ENCODE peak calls at places on chromosomes 1 and 21, in eight cellular contexts. One of them, this sample, is unnamed. For H3K4me1, the result is how much of the 10 kb centered on the place peaks cover.

GRCh38 chr21:22880573-22880972 is 1882.4 kb downstream of the NCAM2 start:
- DNase-seq in left lung: no peak
- DNase-seq in K562: no peak
- DNase-seq in left ventricle myocardium inferior: no peak
- DNase-seq in fibroblast of lung: no peak
- DNase-seq in Caco-2: no peak
- DNase-seq in effector memory CD4-positive, alpha-beta T cell: no peak
- DNase-seq in heart left ventricle: no peak
- DNase-seq in this sample: no peak

GRCh38 chr1:220514256-220514655 is 13.7 kb upstream of the MARK1 start:
- DNase-seq in left ventricle myocardium inferior: no peak
- DNase-seq in K562: no peak
- DNase-seq in heart left ventricle: no peak
- DNase-seq in fibroblast of lung: no peak
- DNase-seq in left lung: no peak
- DNase-seq in effector memory CD4-positive, alpha-beta T cell: no peak
- DNase-seq in Caco-2: no peak
- DNase-seq in this sample: no peak

GRCh38 chr1:10031461-10031860 is 1.3 kb upstream of the UBE4B start:
- DNase-seq in effector memory CD4-positive, alpha-beta T cell: no peak
- DNase-seq in left ventricle myocardium inferior: no peak
- DNase-seq in heart left ventricle: no peak
- DNase-seq in fibroblast of lung: peak
- DNase-seq in left lung: no peak
- DNase-seq in K562: no peak
- DNase-seq in Caco-2: peak
- DNase-seq in this sample: no peak

GRCh38 chr1:210072129-210072528 is 134.1 kb downstream of the SYT14 start:
- DNase-seq in left ventricle myocardium inferior: no peak
- DNase-seq in effector memory CD4-positive, alpha-beta T cell: no peak
- DNase-seq in heart left ventricle: no peak
- DNase-seq in fibroblast of lung: peak
- DNase-seq in Caco-2: no peak
- DNase-seq in left lung: no peak
- DNase-seq in K562: no peak
- DNase-seq in this sample: no peak

GRCh38 chr1:201258763-201259230 is 24.5 kb upstream of the PKP1 start:
- DNase-seq in K562: no peak
- DNase-seq in Caco-2: no peak
- DNase-seq in left ventricle myocardium inferior: no peak
- DNase-seq in heart left ventricle: no peak
- DNase-seq in effector memory CD4-positive, alpha-beta T cell: no peak
- DNase-seq in fibroblast of lung: no peak
- DNase-seq in left lung: no peak
- DNase-seq in this sample: no peak

GRCh38 chr1:155835548-155835947 is 21.5 kb downstream of the GON4L start:
- DNase-seq in effector memory CD4-positive, alpha-beta T cell: no peak
- DNase-seq in fibroblast of lung: no peak
- DNase-seq in left ventricle myocardium inferior: no peak
- DNase-seq in left lung: no peak
- DNase-seq in heart left ventricle: no peak
- DNase-seq in Caco-2: no peak
- DNase-seq in K562: no peak
- DNase-seq in this sample: no peak

GRCh38 chr1:149848340-149848771 is 51.0 kb upstream of the BOLA1 start:
- DNase-seq in left lung: no peak
- DNase-seq in fibroblast of lung: no peak
- DNase-seq in effector memory CD4-positive, alpha-beta T cell: no peak
- DNase-seq in heart left ventricle: no peak
- DNase-seq in Caco-2: peak
- DNase-seq in K562: no peak
- DNase-seq in left ventricle myocardium inferior: no peak
- DNase-seq in this sample: no peak

GRCh38 chr1:151948506-151948905 is 39.2 kb upstream of the THEM4 start:
- DNase-seq in left lung: no peak
- DNase-seq in Caco-2: no peak
- DNase-seq in K562: no peak
- DNase-seq in heart left ventricle: no peak
- DNase-seq in left ventricle myocardium inferior: no peak
- DNase-seq in fibroblast of lung: no peak
- DNase-seq in effector memory CD4-positive, alpha-beta T cell: no peak
- DNase-seq in this sample: no peak

GRCh38 chr21:38839683-38840286 is 34.1 kb downstream of the ETS2 start:
- DNase-seq in Caco-2: no peak
- DNase-seq in fibroblast of lung: peak
- DNase-seq in effector memory CD4-positive, alpha-beta T cell: no peak
- DNase-seq in heart left ventricle: no peak
- DNase-seq in left lung: no peak
- DNase-seq in K562: no peak
- DNase-seq in left ventricle myocardium inferior: no peak
- DNase-seq in this sample: no peak

GRCh38 chr21:31781737-31782136 is 49.8 kb upstream of the SCAF4 start:
- DNase-seq in fibroblast of lung: peak
- DNase-seq in left lung: no peak
- DNase-seq in K562: no peak
- DNase-seq in Caco-2: no peak
- DNase-seq in effector memory CD4-positive, alpha-beta T cell: no peak
- DNase-seq in left ventricle myocardium inferior: peak
- DNase-seq in heart left ventricle: peak
- DNase-seq in this sample: no peak

GRCh38 chr1:204649756-204650155 is 35.8 kb downstream of the LRRN2 start:
- DNase-seq in heart left ventricle: no peak
- DNase-seq in left lung: no peak
- DNase-seq in K562: no peak
- DNase-seq in fibroblast of lung: no peak
- DNase-seq in effector memory CD4-positive, alpha-beta T cell: no peak
- DNase-seq in Caco-2: no peak
- DNase-seq in left ventricle myocardium inferior: no peak
- DNase-seq in this sample: no peak

GRCh38 chr1:116514708-116515525 is 55.9 kb downstream of the CD58 start:
- DNase-seq in effector memory CD4-positive, alpha-beta T cell: peak
- DNase-seq in fibroblast of lung: peak
- DNase-seq in left lung: no peak
- DNase-seq in Caco-2: no peak
- DNase-seq in K562: no peak
- DNase-seq in heart left ventricle: no peak
- DNase-seq in left ventricle myocardium inferior: no peak
- DNase-seq in this sample: no peak

GRCh38 chr1:154361357-154361756 is 36.0 kb downstream of the ATP8B2 start:
- DNase-seq in left lung: no peak
- DNase-seq in left ventricle myocardium inferior: no peak
- DNase-seq in fibroblast of lung: no peak
- DNase-seq in K562: no peak
- DNase-seq in heart left ventricle: no peak
- DNase-seq in effector memory CD4-positive, alpha-beta T cell: no peak
- DNase-seq in Caco-2: no peak
- DNase-seq in this sample: no peak

GRCh38 chr1:65330021-65330420 is 20.7 kb downstream of the DNAJC6 start:
- DNase-seq in K562: no peak
- DNase-seq in effector memory CD4-positive, alpha-beta T cell: no peak
- DNase-seq in heart left ventricle: no peak
- DNase-seq in left lung: no peak
- DNase-seq in left ventricle myocardium inferior: no peak
- DNase-seq in Caco-2: no peak
- DNase-seq in fibroblast of lung: no peak
- DNase-seq in this sample: no peak

GRCh38 chr1:243549108-243549507 is 293.3 kb downstream of the SDCCAG8 start:
- DNase-seq in K562: no peak
- DNase-seq in Caco-2: no peak
- DNase-seq in effector memory CD4-positive, alpha-beta T cell: no peak
- DNase-seq in left ventricle myocardium inferior: no peak
- DNase-seq in left lung: no peak
- DNase-seq in fibroblast of lung: peak
- DNase-seq in heart left ventricle: no peak
- DNase-seq in this sample: no peak

GRCh38 chr1:222918746-222919477 is 104.1 kb downstream of the DISP1 start:
- DNase-seq in Caco-2: no peak
- DNase-seq in effector memory CD4-positive, alpha-beta T cell: no peak
- DNase-seq in fibroblast of lung: peak
- DNase-seq in left ventricle myocardium inferior: no peak
- DNase-seq in heart left ventricle: no peak
- DNase-seq in left lung: peak
- DNase-seq in K562: no peak
- DNase-seq in this sample: no peak

GRCh38 chr1:222914861-222915632 is 100.2 kb downstream of the DISP1 start:
- DNase-seq in fibroblast of lung: peak
- DNase-seq in left lung: peak
- DNase-seq in Caco-2: peak
- DNase-seq in K562: no peak
- DNase-seq in left ventricle myocardium inferior: no peak
- DNase-seq in effector memory CD4-positive, alpha-beta T cell: no peak
- DNase-seq in heart left ventricle: no peak
- DNase-seq in this sample: no peak

GRCh38 chr1:222919478-222919865 is 104.6 kb downstream of the DISP1 start:
- DNase-seq in effector memory CD4-positive, alpha-beta T cell: no peak
- DNase-seq in fibroblast of lung: peak
- DNase-seq in left lung: no peak
- DNase-seq in K562: no peak
- DNase-seq in Caco-2: no peak
- DNase-seq in left ventricle myocardium inferior: no peak
- DNase-seq in heart left ventricle: no peak
- DNase-seq in this sample: no peak

GRCh38 chr1:222912730-222913129 is 97.9 kb downstream of the DISP1 start:
- DNase-seq in fibroblast of lung: peak
- DNase-seq in left lung: no peak
- DNase-seq in K562: no peak
- DNase-seq in Caco-2: no peak
- DNase-seq in heart left ventricle: no peak
- DNase-seq in left ventricle myocardium inferior: no peak
- DNase-seq in effector memory CD4-positive, alpha-beta T cell: no peak
- DNase-seq in this sample: no peak

GRCh38 chr1:222916067-222916466 is 101.2 kb downstream of the DISP1 start:
- DNase-seq in left ventricle myocardium inferior: no peak
- DNase-seq in fibroblast of lung: no peak
- DNase-seq in heart left ventricle: no peak
- DNase-seq in effector memory CD4-positive, alpha-beta T cell: no peak
- DNase-seq in left lung: no peak
- DNase-seq in Caco-2: no peak
- DNase-seq in K562: no peak
- DNase-seq in this sample: no peak
- H3K4me1 ChIP-seq in left ventricle myocardium inferior: under half
- H3K4me1 ChIP-seq in fibroblast of lung: under half
- H3K4me1 ChIP-seq in heart left ventricle: under half
- H3K4me1 ChIP-seq in effector memory CD4-positive, alpha-beta T cell: under half
- H3K4me1 ChIP-seq in left lung: under half
- H3K4me1 ChIP-seq in Caco-2: under half
- H3K4me1 ChIP-seq in K562: under half
- H3K4me1 ChIP-seq in this sample: under half

GRCh38 chr1:107244734-107245495 is 104.1 kb downstream of the NTNG1 start:
- DNase-seq in effector memory CD4-positive, alpha-beta T cell: no peak
- DNase-seq in Caco-2: no peak
- DNase-seq in heart left ventricle: no peak
- DNase-seq in K562: no peak
- DNase-seq in fibroblast of lung: peak
- DNase-seq in left lung: no peak
- DNase-seq in left ventricle myocardium inferior: no peak
- DNase-seq in this sample: no peak

GRCh38 chr1:107246775-107247345 is 106.0 kb downstream of the NTNG1 start:
- DNase-seq in heart left ventricle: no peak
- DNase-seq in effector memory CD4-positive, alpha-beta T cell: no peak
- DNase-seq in K562: no peak
- DNase-seq in left lung: no peak
- DNase-seq in Caco-2: no peak
- DNase-seq in left ventricle myocardium inferior: no peak
- DNase-seq in fibroblast of lung: peak
- DNase-seq in this sample: no peak

GRCh38 chr1:107250169-107250568 is 109.3 kb downstream of the NTNG1 start:
- DNase-seq in effector memory CD4-positive, alpha-beta T cell: no peak
- DNase-seq in left lung: no peak
- DNase-seq in heart left ventricle: no peak
- DNase-seq in left ventricle myocardium inferior: no peak
- DNase-seq in K562: no peak
- DNase-seq in fibroblast of lung: peak
- DNase-seq in Caco-2: no peak
- DNase-seq in this sample: no peak

GRCh38 chr1:107251083-107251482 is 110.2 kb downstream of the NTNG1 start:
- DNase-seq in effector memory CD4-positive, alpha-beta T cell: no peak
- DNase-seq in left ventricle myocardium inferior: no peak
- DNase-seq in left lung: no peak
- DNase-seq in fibroblast of lung: peak
- DNase-seq in K562: no peak
- DNase-seq in Caco-2: no peak
- DNase-seq in heart left ventricle: no peak
- DNase-seq in this sample: no peak

GRCh38 chr1:107247679-107248078 is 106.8 kb downstream of the NTNG1 start:
- DNase-seq in K562: no peak
- DNase-seq in effector memory CD4-positive, alpha-beta T cell: no peak
- DNase-seq in fibroblast of lung: no peak
- DNase-seq in left ventricle myocardium inferior: no peak
- DNase-seq in Caco-2: no peak
- DNase-seq in heart left ventricle: no peak
- DNase-seq in left lung: no peak
- DNase-seq in this sample: no peak
- H3K4me1 ChIP-seq in K562: under half
- H3K4me1 ChIP-seq in effector memory CD4-positive, alpha-beta T cell: under half
- H3K4me1 ChIP-seq in fibroblast of lung: under half
- H3K4me1 ChIP-seq in left ventricle myocardium inferior: under half
- H3K4me1 ChIP-seq in Caco-2: under half
- H3K4me1 ChIP-seq in heart left ventricle: under half
- H3K4me1 ChIP-seq in left lung: under half
- H3K4me1 ChIP-seq in this sample: under half

DNA sequence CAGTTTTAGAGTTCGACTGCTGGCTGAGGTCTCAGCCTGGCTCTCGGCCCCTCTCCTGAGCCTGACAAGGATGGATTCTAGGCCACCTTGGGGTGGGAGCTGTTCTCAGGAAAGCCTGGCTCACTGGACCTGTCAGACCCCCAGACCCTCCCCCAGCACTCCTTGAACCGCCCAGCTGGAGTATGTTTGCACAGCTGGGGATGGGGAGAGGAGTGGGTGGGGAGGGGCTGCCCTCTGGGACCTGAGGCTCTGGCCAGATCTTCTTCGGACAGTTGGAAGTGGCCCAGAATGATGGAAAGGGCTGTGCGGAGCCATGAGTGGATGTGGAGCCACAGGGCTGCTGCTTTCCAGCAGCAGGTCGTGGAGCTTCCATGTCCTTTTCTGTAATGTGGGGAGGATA is 42.9 kb upstream of the TRABD2B start:
- DNase-seq in heart left ventricle: no peak
- DNase-seq in effector memory CD4-positive, alpha-beta T cell: no peak
- DNase-seq in fibroblast of lung: no peak
- DNase-seq in Caco-2: no peak
- DNase-seq in left ventricle myocardium inferior: no peak
- DNase-seq in K562: no peak
- DNase-seq in left lung: no peak
- DNase-seq in this sample: no peak
- H3K4me1 ChIP-seq in heart left ventricle: under half
- H3K4me1 ChIP-seq in effector memory CD4-positive, alpha-beta T cell: under half
- H3K4me1 ChIP-seq in fibroblast of lung: under half
- H3K4me1 ChIP-seq in Caco-2: under half
- H3K4me1 ChIP-seq in left ventricle myocardium inferior: under half
- H3K4me1 ChIP-seq in K562: under half
- H3K4me1 ChIP-seq in left lung: under half
- H3K4me1 ChIP-seq in this sample: under half

GRCh38 chr1:72282690-72283203 is 408 bp upstream of the NEGR1 start:
- DNase-seq in left ventricle myocardium inferior: peak
- DNase-seq in K562: no peak
- DNase-seq in Caco-2: peak
- DNase-seq in heart left ventricle: peak
- DNase-seq in left lung: peak
- DNase-seq in effector memory CD4-positive, alpha-beta T cell: no peak
- DNase-seq in fibroblast of lung: peak
- DNase-seq in this sample: no peak
- H3K4me1 ChIP-seq in left ventricle myocardium inferior: under half
- H3K4me1 ChIP-seq in K562: under half
- H3K4me1 ChIP-seq in Caco-2: under half
- H3K4me1 ChIP-seq in heart left ventricle: under half
- H3K4me1 ChIP-seq in left lung: under half
- H3K4me1 ChIP-seq in effector memory CD4-positive, alpha-beta T cell: under half
- H3K4me1 ChIP-seq in fibroblast of lung: under half
- H3K4me1 ChIP-seq in this sample: under half